ENCODE peak calls at places on chromosomes 4 and X, in seven cellular contexts. S, C, A, B, K, F and G are unnamed samples.

GRCh38 chr4:95985051-95985450 is 145.2 kb downstream of the PDHA2 start:
- DNase-seq in S (no peak), C (no peak), A (no peak), B (no peak), K (no peak), F (no peak), G (peak; percentile 9)

GRCh38 chr4:124710253-124710849 is 2.2 kb downstream of the ANKRD50 start:
- DNase-seq in S (peak; percentile 27), C (peak; percentile 3), A (no peak), B (no peak), K (peak; percentile 2), F (no peak), G (no peak)

GRCh38 chr4:41212221-41213203 is 1.8 kb downstream of the APBB2 start:
- DNase-seq in S (peak; percentile 72), C (peak; percentile 74), A (peak; percentile 46), B (no peak), K (peak; percentile 23), F (no peak), G (no peak)

GRCh38 chrX:147699061-147699460 is 212.7 kb upstream of the FMR1 start:
- DNase-seq in S (no peak), C (no peak), A (no peak), B (no peak), K (no peak), F (no peak), G (no peak)

GRCh38 chrX:147637190-147637589 is 274.5 kb upstream of the FMR1 start:
- DNase-seq in S (no peak), C (no peak), A (no peak), B (no peak), K (no peak), F (no peak), G (no peak)

GRCh38 chr4:184647391-184648101 is 1.7 kb downstream of the CASP3 start:
- DNase-seq in S (peak; percentile 11), C (no peak), A (no peak), B (no peak), K (no peak), F (no peak), G (no peak)

GRCh38 chrX:113629326-113629725 is 788.7 kb upstream of the AMOT start:
- DNase-seq in S (no peak), C (no peak), A (no peak), B (no peak), K (no peak), F (no peak), G (no peak)

GRCh38 chr4:140819621-140820020 is 63.4 kb upstream of the TBC1D9 start:
- DNase-seq in S (no peak), C (no peak), A (no peak), B (no peak), K (no peak), F (no peak), G (no peak)

GRCh38 chr4:6134612-6135220 is 65.6 kb downstream of the JAKMIP1 start:
- DNase-seq in S (no peak), C (no peak), A (no peak), B (no peak), K (no peak), F (peak; percentile 52), G (no peak)

GRCh38 chr4:128658214-128658621 is 151.3 kb upstream of the JADE1 start:
- DNase-seq in S (no peak), C (no peak), A (no peak), B (no peak), K (no peak), F (no peak), G (no peak)

GRCh38 chr4:152063301-152064235 is 302.8 kb upstream of the GATB start:
- DNase-seq in S (no peak), C (no peak), A (no peak), B (no peak), K (no peak), F (peak; percentile 61), G (peak; percentile 14)

GRCh38 chr4:73410916-73411730 is 7.0 kb downstream of the ALB start:
- DNase-seq in S (no peak), C (no peak), A (no peak), B (no peak), K (no peak), F (no peak), G (no peak)
- H3K4me3 ChIP-seq in S (no peak overlapping the region), C (no peak overlapping the region), A (no peak overlapping the region), B (no peak overlapping the region), K (no peak overlapping the region), F (no peak overlapping the region), G (no peak overlapping the region)

GRCh38 chr4:1276984-1277383 is 12.7 kb upstream of the MAEA start:
- DNase-seq in S (no peak), C (no peak), A (no peak), B (no peak), K (no peak), F (no peak), G (no peak)
- H3K27ac ChIP-seq in S (no peak overlapping the region), C (no peak overlapping the region), A (no peak overlapping the region), B (no peak overlapping the region), K (no peak overlapping the region), F (no peak overlapping the region), G (no peak overlapping the region)

GRCh38 chrX:107826286-107827136 is 845 bp downstream of the MID2 start:
- DNase-seq in S (peak; percentile 41), C (peak; percentile 31), A (peak; percentile 36), B (no peak), K (peak; percentile 70), F (peak; percentile 20), G (peak; percentile 47)

GRCh38 chrX:107823456-107823855 is 2.2 kb upstream of the MID2 start:
- DNase-seq in S (peak; percentile 46), C (peak; percentile 63), A (no peak), B (no peak), K (no peak), F (no peak), G (no peak)

GRCh38 chrX:107827852-107828251 is 2.2 kb downstream of the MID2 start:
- DNase-seq in S (peak; percentile 10), C (no peak), A (no peak), B (no peak), K (no peak), F (no peak), G (no peak)

GRCh38 chrX:107827137-107827831 is 1.6 kb downstream of the MID2 start:
- DNase-seq in S (peak; percentile 4), C (no peak), A (no peak), B (no peak), K (no peak), F (no peak), G (no peak)

DNA sequence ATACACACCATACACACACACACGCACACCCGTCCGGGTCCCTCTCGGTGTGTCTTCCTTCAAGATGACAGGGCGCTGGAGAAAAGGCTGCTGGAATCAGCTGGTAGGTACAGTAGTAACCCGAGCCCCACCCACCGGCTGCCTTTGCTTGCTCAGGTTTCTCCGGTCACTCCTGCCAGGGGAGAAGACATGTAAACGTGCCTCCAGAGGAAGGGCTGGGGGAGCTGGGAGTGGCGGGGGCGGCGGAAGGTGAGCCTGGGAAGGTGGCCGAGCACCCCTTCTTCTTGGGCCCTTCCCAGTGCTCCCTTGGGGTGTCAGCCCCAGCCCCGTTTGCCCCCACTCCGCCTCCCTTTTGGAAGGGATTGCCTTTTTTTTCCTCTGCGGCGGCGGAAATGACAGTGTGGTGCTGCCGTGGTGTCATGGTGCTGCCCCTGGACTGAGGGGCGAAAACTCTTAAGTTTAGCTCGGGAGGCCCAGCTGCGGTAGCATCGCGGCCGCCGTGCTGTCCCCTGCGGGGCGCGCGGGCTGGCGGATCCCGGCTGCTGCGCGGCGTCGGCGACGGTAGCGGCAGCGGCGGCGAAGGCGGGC is at the start of gene MID2:
- DNase-seq in S (peak; percentile 67), C (no peak), A (peak; percentile 66), B (no peak), K (peak; percentile 88), F (peak; percentile 56), G (peak; percentile 56)
- H3K4me3 ChIP-seq in S (peak within 1 kb of the TSS; percentile 60), C (peak within 1 kb of the TSS; percentile 53), A (peak within 1 kb of the TSS; percentile 10), B (peak within 1 kb of the TSS; percentile 74), K (peak within 1 kb of the TSS; percentile 42), F (no peak within 1 kb of the TSS), G (peak within 1 kb of the TSS; percentile 61)

DNA sequence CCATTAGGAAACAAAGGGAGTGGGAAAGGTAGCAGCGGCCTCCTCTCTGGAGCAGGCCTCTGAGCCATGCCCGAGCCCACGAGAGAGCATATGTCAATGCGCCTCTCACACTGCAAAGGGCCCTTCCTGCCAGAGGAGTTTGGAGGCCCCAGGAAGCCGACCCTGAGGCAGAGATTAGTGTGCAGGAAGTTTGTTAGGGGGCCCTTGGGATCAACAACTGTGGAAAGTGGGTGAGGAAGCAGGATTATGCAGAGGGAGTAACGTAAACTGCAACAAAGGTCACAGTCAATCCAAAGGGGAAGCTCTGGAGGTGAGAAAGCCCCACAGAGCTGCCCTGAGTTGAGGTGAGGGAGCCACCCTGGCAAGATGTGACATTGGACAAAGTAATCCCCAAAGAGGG is 17.4 kb downstream of the RTL5 start:
- DNase-seq in S (no peak), C (no peak), A (no peak), B (no peak), K (no peak), F (no peak), G (no peak)
- H3K27ac ChIP-seq in S (no peak overlapping the region), C (no peak overlapping the region), A (no peak overlapping the region), B (no peak overlapping the region), K (peak overlapping the region; percentile 64), F (no peak overlapping the region), G (no peak overlapping the region)

DNA sequence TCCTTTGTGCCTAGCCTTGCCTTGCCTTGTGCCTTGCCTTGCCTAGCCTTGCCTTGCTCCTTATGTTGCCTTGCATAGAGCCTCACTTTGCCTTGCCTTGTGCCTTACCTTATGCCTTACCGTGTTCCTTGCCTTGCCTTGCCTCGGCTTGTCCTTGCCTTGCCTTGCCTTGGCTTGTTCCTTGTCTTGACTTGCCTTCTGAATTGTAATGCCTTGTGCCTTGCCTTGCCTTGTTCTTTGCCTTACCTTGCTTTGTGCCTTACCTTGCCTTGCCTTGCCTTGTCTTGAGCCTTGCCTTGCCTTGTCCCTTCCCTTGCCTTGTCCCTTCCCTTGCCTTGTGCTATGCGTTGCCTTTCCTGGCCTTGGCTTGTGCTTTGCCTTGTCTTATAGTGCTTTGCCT is 90.2 kb downstream of the TAB3 start:
- DNase-seq in S (peak; percentile 61), C (no peak), A (no peak), B (no peak), K (no peak), F (no peak), G (no peak)
- H3K4me3 ChIP-seq in S (no peak overlapping the region), C (no peak overlapping the region), A (no peak overlapping the region), B (no peak overlapping the region), K (no peak overlapping the region), F (no peak overlapping the region), G (no peak overlapping the region)

GRCh38 chrX:9374537-9374936 is 90.3 kb upstream of the TBL1X start:
- DNase-seq in S (no peak), C (no peak), A (peak; percentile 24), B (no peak), K (no peak), F (no peak), G (no peak)
- H3K27ac ChIP-seq in S (no peak overlapping the region), C (no peak overlapping the region), A (no peak overlapping the region), B (no peak overlapping the region), K (no peak overlapping the region), F (no peak overlapping the region), G (no peak overlapping the region)

GRCh38 chrX:153780678-153781427 is at the start of gene SRPK3:
- DNase-seq in S (no peak), C (no peak), A (no peak), B (no peak), K (no peak), F (no peak), G (no peak)
- H3K4me3 ChIP-seq in S (no peak within 1 kb of the TSS), C (no peak within 1 kb of the TSS), A (no peak within 1 kb of the TSS), B (peak within 1 kb of the TSS; percentile 62), K (no peak within 1 kb of the TSS), F (no peak within 1 kb of the TSS), G (no peak within 1 kb of the TSS)